ENCODE peak calls at places on chromosomes 2 and 18, in ten cellular contexts. T is GM12878; I is CD4-positive, CD25-positive, alpha-beta regulatory T cell; C is stomach; J is sigmoid colon; K is right cardiac atrium; X is K562; W is CD8-positive, alpha-beta memory T cell; G is Karpas-422; U is IMR-90. E is an unnamed sample. For H3K4me1, the result is how much of the 10 kb centered on the place peaks cover.

GRCh38 chr2:158325031-158325781 is 131.3 kb downstream of the CCDC148 start:
- DNase-seq in T (no peak), I (no peak), C (no peak), J (no peak), K (no peak), X (no peak), W (no peak), G (no peak), U (peak), E (no peak)

GRCh38 chr2:241068136-241068941 is 33.7 kb downstream of the MTERF4 start:
- DNase-seq in T (no peak), I (no peak), C (no peak), J (peak), K (no peak), X (no peak), W (no peak), G (no peak), U (no peak), E (no peak)

GRCh38 chr2:159208449-159208848 is 78.1 kb downstream of the WDSUB1 start:
- DNase-seq in T (no peak), I (no peak), C (no peak), J (no peak), K (no peak), X (peak), W (no peak), G (no peak), U (no peak), E (no peak)

GRCh38 chr2:211837706-211838105 is 700.9 kb downstream of the ERBB4 start:
- DNase-seq in T (no peak), I (no peak), C (no peak), J (no peak), K (no peak), X (no peak), W (no peak), G (no peak), U (no peak), E (no peak)

GRCh38 chr2:101400048-101400447 is 12.7 kb upstream of the CREG2 start:
- DNase-seq in T (no peak), I (no peak), C (no peak), J (no peak), K (no peak), X (no peak), W (no peak), G (no peak), U (peak), E (no peak)

GRCh38 chr2:127747621-127748020 is 46.3 kb downstream of the SFT2D3 start:
- DNase-seq in T (no peak), I (no peak), C (no peak), J (no peak), K (no peak), X (no peak), W (no peak), G (no peak), U (no peak), E (no peak)

GRCh38 chr2:71607490-71607889 is 154.1 kb downstream of the DYSF start:
- DNase-seq in T (no peak), I (no peak), C (no peak), J (peak), K (no peak), X (no peak), W (no peak), G (no peak), U (no peak), E (no peak)

GRCh38 chr2:144509548-144510205 is 10.2 kb downstream of the ZEB2 start:
- DNase-seq in T (no peak), I (no peak), C (no peak), J (no peak), K (no peak), X (peak), W (no peak), G (no peak), U (no peak), E (no peak)

GRCh38 chr18:59959606-59960005 is 59.8 kb downstream of the PMAIP1 start:
- DNase-seq in T (no peak), I (no peak), C (no peak), J (no peak), K (no peak), X (no peak), W (no peak), G (no peak), U (no peak), E (no peak)

DNA sequence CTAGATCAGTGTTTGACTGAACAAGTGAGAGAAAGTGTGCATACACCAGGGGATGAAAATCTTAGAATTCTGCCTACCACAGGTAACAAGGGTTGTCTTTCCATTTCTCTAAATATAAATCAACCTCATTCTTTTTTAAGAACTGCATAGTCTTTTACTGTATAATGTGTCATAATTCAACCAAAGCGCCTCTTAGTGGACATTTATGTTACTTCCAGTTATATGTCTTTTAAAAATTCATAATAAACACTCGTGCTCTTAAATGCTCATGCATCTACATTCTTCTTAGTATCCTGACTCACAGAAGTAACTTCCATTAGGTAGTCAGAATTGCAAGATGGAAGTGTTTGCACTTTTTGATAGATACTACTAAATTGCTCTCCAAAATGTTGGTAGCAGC is 76.2 kb downstream of the CHRNA1 start:
- DNase-seq in T (no peak), I (no peak), C (no peak), J (no peak), K (no peak), X (peak), W (peak), G (peak), U (peak), E (no peak)
- H3K4me3 ChIP-seq in T (no peak), I (no peak), C (no peak), J (no peak), K (no peak), X (no peak), W (no peak), G (no peak), U (no peak), E (no peak)

DNA sequence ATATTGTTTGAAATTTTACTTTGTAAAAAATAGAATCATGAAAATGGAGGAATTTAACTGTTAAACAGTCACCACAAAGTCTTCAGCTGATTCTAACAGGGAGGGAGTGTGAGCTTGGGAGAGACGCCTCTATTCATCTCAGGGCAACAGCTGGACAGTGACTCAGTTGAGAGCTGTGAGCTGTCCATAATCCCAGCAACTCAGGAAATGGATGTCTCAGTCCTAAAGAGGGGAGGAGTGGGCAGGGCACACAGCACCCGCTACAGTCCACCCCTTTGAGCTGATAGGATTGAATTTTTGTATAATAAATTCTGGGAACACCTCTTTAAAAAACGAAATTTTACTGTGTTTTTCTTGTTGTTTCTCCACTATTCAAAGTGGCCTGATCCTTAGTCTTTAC is 255.1 kb upstream of the THUMPD2 start:
- DNase-seq in T (no peak), I (no peak), C (no peak), J (no peak), K (no peak), X (no peak), W (no peak), G (no peak), U (peak), E (no peak)
- H3K4me1 ChIP-seq in T (under half), I (under half), C (under half), J (under half), K (under half), X (under half), W (under half), G (under half), U (under half), E (under half)

DNA sequence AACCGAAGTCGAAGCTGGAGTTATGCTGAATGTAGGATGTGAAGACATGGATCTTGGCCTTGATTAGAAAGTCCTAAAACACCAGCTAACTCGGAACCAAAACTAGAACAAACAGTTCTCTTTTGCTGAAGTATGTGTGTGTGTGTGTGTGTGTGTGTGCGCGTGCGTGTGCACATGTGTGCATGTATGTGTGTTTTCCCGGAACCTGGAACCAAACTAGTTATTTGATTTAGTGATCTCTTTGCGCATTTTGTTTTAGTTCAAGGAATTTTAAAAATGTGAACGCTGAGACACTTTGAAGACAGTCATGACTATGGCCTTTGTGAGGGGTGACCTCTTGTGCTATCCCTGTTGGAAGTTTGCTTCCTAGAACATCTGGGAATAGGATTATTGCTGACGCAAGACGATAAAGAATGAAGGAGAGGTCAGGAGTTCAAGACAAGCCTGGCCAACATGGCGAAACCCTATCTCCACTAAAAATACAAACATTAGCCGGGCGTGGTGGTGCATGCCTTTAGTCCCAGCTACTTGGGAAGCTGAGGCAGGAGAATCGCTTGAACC is 23.8 kb downstream of the FHL2 start:
- DNase-seq in T (no peak), I (no peak), C (no peak), J (no peak), K (peak), X (no peak), W (no peak), G (no peak), U (peak), E (no peak)
- H3K27ac ChIP-seq in T (no peak), I (no peak), C (peak), J (peak), K (peak), X (no peak), W (no peak), G (no peak), U (peak), E (no peak)

GRCh38 chr2:219314804-219315468 is 5.7 kb upstream of the PTPRN start:
- DNase-seq in T (no peak), I (no peak), C (no peak), J (no peak), K (no peak), X (no peak), W (no peak), G (no peak), U (peak), E (no peak)

GRCh38 chr2:219308142-219309093 is 783 bp downstream of the PTPRN start:
- DNase-seq in T (no peak), I (peak), C (peak), J (no peak), K (peak), X (peak), W (peak), G (peak), U (peak), E (peak)

GRCh38 chr2:219304223-219304622 is 5.0 kb downstream of the PTPRN start:
- DNase-seq in T (no peak), I (no peak), C (no peak), J (no peak), K (no peak), X (no peak), W (no peak), G (no peak), U (no peak), E (no peak)

GRCh38 chr2:219306047-219306446 is 3.2 kb downstream of the PTPRN start:
- DNase-seq in T (no peak), I (no peak), C (no peak), J (no peak), K (no peak), X (no peak), W (no peak), G (no peak), U (no peak), E (no peak)

DNA sequence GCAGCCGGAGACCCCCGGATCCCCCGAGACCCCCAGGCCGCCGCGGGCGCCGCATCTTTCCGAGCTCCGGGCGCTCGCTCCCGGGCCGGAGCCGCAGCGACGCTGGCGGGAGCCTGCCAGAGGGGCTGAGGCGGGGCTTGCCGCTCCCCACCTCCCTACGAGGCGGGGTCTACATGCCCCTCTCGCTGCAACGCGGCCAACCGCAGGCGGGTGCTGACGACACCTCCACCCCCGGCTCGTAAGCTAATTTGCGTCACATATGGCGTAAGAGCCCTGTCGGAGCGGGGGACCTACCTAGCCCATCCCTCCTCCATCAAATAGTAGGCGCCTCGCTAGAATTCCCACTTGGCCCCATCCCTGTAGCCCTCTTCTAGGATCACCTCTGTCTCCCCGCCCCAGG is at the start of gene PTPRN:
- DNase-seq in T (no peak), I (no peak), C (no peak), J (no peak), K (no peak), X (no peak), W (no peak), G (no peak), U (peak), E (no peak)
- H3K4me3 ChIP-seq in T (no peak), I (no peak), C (peak), J (no peak), K (no peak), X (peak), W (no peak), G (no peak), U (peak), E (no peak)

GRCh38 chr2:12720752-12721151 is 4.0 kb downstream of the TRIB2 start:
- DNase-seq in T (no peak), I (no peak), C (no peak), J (no peak), K (no peak), X (no peak), W (no peak), G (no peak), U (no peak), E (no peak)
- H3K4me1 ChIP-seq in T (under half), I (half or more), C (under half), J (under half), K (under half), X (under half), W (half or more), G (half or more), U (under half), E (under half)

DNA sequence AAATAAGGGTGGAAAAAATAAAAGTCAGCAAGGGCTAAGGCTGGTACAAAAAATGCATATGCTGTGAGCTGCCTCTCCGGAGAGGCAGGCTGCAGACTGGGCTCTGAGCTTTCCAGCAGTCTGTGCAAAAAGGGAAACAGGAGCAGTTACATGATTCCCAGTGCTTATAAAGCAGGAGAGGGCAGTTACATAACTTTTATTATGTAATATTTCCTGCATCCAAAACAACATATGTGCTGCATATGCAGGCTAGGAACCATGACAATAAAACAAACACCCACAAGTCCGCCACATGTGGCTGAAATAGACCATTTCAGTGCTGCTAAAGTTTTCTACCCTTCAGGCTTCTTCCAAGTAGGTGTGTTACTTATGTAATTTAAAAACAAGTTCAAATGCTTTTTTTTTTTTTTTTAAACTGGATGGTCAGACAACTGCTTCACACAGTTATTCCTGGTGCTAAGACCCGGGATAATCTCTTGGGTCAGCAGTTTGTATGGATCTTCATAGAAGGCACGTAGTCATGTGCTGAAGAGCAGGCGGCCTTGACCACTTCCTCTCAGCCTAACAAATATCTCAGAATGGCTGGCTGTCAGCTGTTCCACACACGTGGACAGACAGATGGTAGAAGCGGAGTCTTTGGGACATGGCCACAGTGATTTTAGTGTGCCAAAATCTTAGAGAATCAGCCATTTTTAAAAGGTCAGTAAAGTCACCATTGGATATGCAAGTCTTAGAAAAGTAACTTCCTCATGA is 43.5 kb downstream of the ARMC9 start:
- DNase-seq in T (no peak), I (no peak), C (no peak), J (peak), K (peak), X (no peak), W (no peak), G (no peak), U (no peak), E (no peak)
- H3K27ac ChIP-seq in T (no peak), I (no peak), C (no peak), J (peak), K (no peak), X (no peak), W (no peak), G (no peak), U (no peak), E (no peak)

GRCh38 chr18:42689310-42689709 is 426.2 kb downstream of the RIT2 start:
- DNase-seq in T (no peak), I (no peak), C (no peak), J (no peak), K (no peak), X (no peak), W (no peak), G (no peak), U (no peak), E (no peak)
- H3K4me3 ChIP-seq in T (no peak), I (no peak), C (no peak), J (no peak), K (no peak), X (no peak), W (no peak), G (no peak), U (no peak), E (no peak)

GRCh38 chr18:4125246-4125938 is 329.7 kb downstream of the DLGAP1 start:
- DNase-seq in T (no peak), I (no peak), C (no peak), J (no peak), K (peak), X (no peak), W (no peak), G (no peak), U (no peak), E (no peak)
- H3K4me1 ChIP-seq in T (under half), I (under half), C (under half), J (under half), K (under half), X (under half), W (under half), G (under half), U (under half), E (under half)

E was measured in naive thymus-derived CD4-positive, alpha-beta T cell.